ENCODE peak calls at places on chromosomes 11 and 22, in six cellular contexts. J is CD4-positive, CD25-positive, alpha-beta regulatory T cell; K is lower leg skin; M is activated naive CD8-positive, alpha-beta T cell treated with anti-CD3 and anti-CD28 coated beads, Interleukin-2, amount 50 U/mL, for 16 hours; U is body of pancreas; F is HEK293T. Y is an unnamed sample.

GRCh38 chr22:40310081-40310770 is 36.1 kb upstream of the ADSL start:
- DNase-seq in K (no peak), F (no peak), J (no peak), M (no peak), U (no peak), Y (no peak)

GRCh38 chr22:48118654-48119053 is 1356.2 kb downstream of the TBC1D22A start:
- DNase-seq in M (no peak), F (no peak), K (no peak), U (no peak), J (no peak), Y (no peak)

GRCh38 chr22:22068657-22069056 is 86.1 kb upstream of the TOP3B start:
- DNase-seq in U (no peak), K (no peak), F (no peak), M (no peak), J (no peak), Y (no peak)

GRCh38 chr11:121983901-121984300 is 132.1 kb downstream of the BLID start:
- DNase-seq in U (no peak), F (no peak), K (no peak), M (no peak), J (no peak), Y (no peak)

GRCh38 chr11:68664141-68664540 is 20.2 kb upstream of the GAL start:
- DNase-seq in U (no peak), K (no peak), M (no peak), F (no peak), J (no peak), Y (no peak)

GRCh38 chr22:37163618-37164534 is 14.2 kb upstream of the IL2RB start:
- DNase-seq in F (no peak), M (no peak), J (peak), U (no peak), K (no peak), Y (no peak)

GRCh38 chr11:94049351-94049750 is 28.2 kb downstream of the HEPHL1 start:
- DNase-seq in M (no peak), J (no peak), K (no peak), U (no peak), F (no peak), Y (no peak)

GRCh38 chr11:22656128-22656527 is 10.3 kb upstream of the GAS2 start:
- DNase-seq in K (no peak), U (no peak), M (no peak), J (no peak), F (no peak), Y (no peak)

GRCh38 chr11:85827768-85828639 is 17.1 kb upstream of the SYTL2 start:
- DNase-seq in K (no peak), J (peak), M (no peak), F (no peak), U (no peak), Y (peak)

GRCh38 chr11:95192717-95193116 is 38.3 kb downstream of the SESN3 start:
- DNase-seq in U (no peak), M (no peak), K (no peak), F (no peak), J (no peak), Y (no peak)

GRCh38 chr11:115629456-115630015 is 125.3 kb upstream of the CADM1 start:
- DNase-seq in U (no peak), M (no peak), J (no peak), K (no peak), F (no peak), Y (no peak)

Y was measured in A549.